ENCODE peak calls at places on chromosomes 2 and 18, in ten cellular contexts. M is Daoy, D is naive B cell, J is LoVo, X is heart right ventricle, I is iPS DF 19.7, A is glutamatergic neuron, B is endothelial cell, H is nucleus accumbens, S is tibial nerve. Z is an unnamed sample.

GRCh38 chr2:64455545-64455944 is 1.6 kb downstream of the LGALSL start:
- DNase-seq in M (no peak), D (no peak), J (peak), X (no peak), I (no peak), A (no peak), B (no peak), H (no peak), S (no peak), Z (no peak)

GRCh38 chr2:240136671-240137292 is 677 bp upstream of the COPS9 start:
- DNase-seq in M (no peak), D (no peak), J (no peak), X (no peak), I (no peak), A (no peak), B (no peak), H (no peak), S (no peak), Z (no peak)

GRCh38 chr2:229433351-229433750 is 162.3 kb upstream of the PID1 start:
- DNase-seq in M (no peak), D (no peak), J (no peak), X (no peak), I (no peak), A (no peak), B (no peak), H (no peak), S (no peak), Z (no peak)

GRCh38 chr2:218209078-218209477 is 7.9 kb upstream of the ARPC2 start:
- DNase-seq in M (no peak), D (no peak), J (no peak), X (no peak), I (no peak), A (no peak), B (no peak), H (no peak), S (no peak), Z (no peak)

GRCh38 chr18:3923750-3924149 is 473.8 kb downstream of the TGIF1 start:
- DNase-seq in M (peak), D (no peak), J (no peak), X (no peak), I (no peak), A (no peak), B (no peak), H (no peak), S (no peak), Z (no peak)

GRCh38 chr2:46260305-46260704 is 36.9 kb upstream of the EPAS1 start:
- DNase-seq in M (no peak), D (no peak), J (no peak), X (no peak), I (no peak), A (no peak), B (no peak), H (no peak), S (no peak), Z (no peak)

GRCh38 chr2:72148975-72149555 is 1.4 kb upstream of the CYP26B1 start:
- DNase-seq in M (peak), D (no peak), J (peak), X (peak), I (no peak), A (peak), B (peak), H (no peak), S (peak), Z (no peak)

GRCh38 chr2:85475801-85476610 is 57.5 kb downstream of the SH2D6 start:
- DNase-seq in M (no peak), D (no peak), J (no peak), X (no peak), I (no peak), A (no peak), B (no peak), H (no peak), S (no peak), Z (no peak)

GRCh38 chr2:79935771-79936657 is 368.5 kb downstream of the LRRTM1 start:
- DNase-seq in M (peak), D (no peak), J (peak), X (peak), I (peak), A (peak), B (peak), H (no peak), S (no peak), Z (peak)

GRCh38 chr2:46024146-46024779 is 272.9 kb upstream of the EPAS1 start:
- DNase-seq in M (no peak), D (no peak), J (no peak), X (no peak), I (no peak), A (no peak), B (no peak), H (no peak), S (no peak), Z (no peak)

GRCh38 chr2:223969856-223970255 is 12.6 kb downstream of the MRPL44 start:
- DNase-seq in M (no peak), D (no peak), J (no peak), X (no peak), I (no peak), A (no peak), B (no peak), H (no peak), S (no peak), Z (no peak)

GRCh38 chr2:216866515-216867095 is 6.7 kb upstream of the TNP1 start:
- DNase-seq in M (no peak), D (no peak), J (no peak), X (no peak), I (no peak), A (no peak), B (no peak), H (no peak), S (no peak), Z (no peak)

GRCh38 chr2:18047896-18048657 is 169.6 kb downstream of the KCNS3 start:
- DNase-seq in M (peak), D (no peak), J (peak), X (peak), I (no peak), A (no peak), B (no peak), H (no peak), S (no peak), Z (peak)

GRCh38 chr2:230913406-230913805 is 11.6 kb downstream of the GPR55 start:
- DNase-seq in M (peak), D (peak), J (no peak), X (no peak), I (no peak), A (no peak), B (no peak), H (no peak), S (no peak), Z (peak)

GRCh38 chr2:95039410-95039809 is 13.9 kb downstream of the MAL start:
- DNase-seq in M (no peak), D (no peak), J (no peak), X (no peak), I (no peak), A (no peak), B (no peak), H (no peak), S (no peak), Z (no peak)

GRCh38 chr2:55408946-55409868 is 10.4 kb downstream of the CCDC88A start:
- DNase-seq in M (peak), D (no peak), J (no peak), X (no peak), I (no peak), A (no peak), B (no peak), H (no peak), S (no peak), Z (no peak)

GRCh38 chr2:28639092-28639691 is 112.4 kb upstream of the PPP1CB start:
- DNase-seq in M (peak), D (no peak), J (no peak), X (no peak), I (no peak), A (no peak), B (no peak), H (no peak), S (no peak), Z (no peak)

GRCh38 chr2:199228887-199229819 is 228.6 kb downstream of the SATB2 start:
- DNase-seq in M (peak), D (no peak), J (no peak), X (no peak), I (no peak), A (no peak), B (no peak), H (no peak), S (no peak), Z (peak)

GRCh38 chr18:74945774-74946545 is 263.0 kb downstream of the PTGR3 start:
- DNase-seq in M (no peak), D (no peak), J (no peak), X (no peak), I (no peak), A (no peak), B (no peak), H (no peak), S (no peak), Z (no peak)

GRCh38 chr2:121888189-121888557 is 132.7 kb downstream of the TSN start:
- DNase-seq in M (peak), D (no peak), J (no peak), X (no peak), I (peak), A (no peak), B (no peak), H (no peak), S (no peak), Z (no peak)

GRCh38 chr2:203893823-203894222 is 26.3 kb downstream of the CTLA4 start:
- DNase-seq in M (no peak), D (no peak), J (no peak), X (no peak), I (no peak), A (no peak), B (no peak), H (no peak), S (no peak), Z (no peak)

GRCh38 chr2:120612931-120613330 is 122.7 kb upstream of the GLI2 start:
- DNase-seq in M (no peak), D (no peak), J (no peak), X (no peak), I (no peak), A (no peak), B (no peak), H (no peak), S (no peak), Z (no peak)

GRCh38 chr2:239298126-239298804 is 102.6 kb downstream of the HDAC4 start:
- DNase-seq in M (peak), D (no peak), J (no peak), X (no peak), I (no peak), A (no peak), B (no peak), H (no peak), S (no peak), Z (peak)

GRCh38 chr2:19944205-19944845 is 42.5 kb upstream of the TTC32 start:
- DNase-seq in M (no peak), D (no peak), J (no peak), X (no peak), I (peak), A (no peak), B (no peak), H (no peak), S (no peak), Z (no peak)

GRCh38 chr18:9866627-9867453 is 18.9 kb upstream of the TXNDC2 start:
- DNase-seq in M (no peak), D (no peak), J (no peak), X (no peak), I (no peak), A (no peak), B (no peak), H (no peak), S (no peak), Z (no peak)